ENCODE peak calls at places on chromosome 7, in four cellular contexts. I is brain microvascular endothelial cell; U is myocyte; N is stimulated activated CD4-positive, alpha-beta T cell treated with anti-CD3 and anti-CD28 coated beads, Interleukin-12 subunit alpha, Interleukin-12 subunit beta, amount 100 ng/mL, for 4 hours. P is an unnamed sample.

GRCh38 chr7:84112771-84113170 is 81.8 kb downstream of the SEMA3A start:
- DNase-seq in I (no peak), U (no peak), N (no peak), P (peak; percentile 46)

GRCh38 chr7:20232848-20233247 is 15.7 kb upstream of the MACC1 start:
- DNase-seq in I (no peak), U (no peak), N (no peak), P (no peak)

GRCh38 chr7:92697012-92697411 is 106.8 kb upstream of the FAM133B start:
- DNase-seq in I (no peak), U (peak; percentile 22), N (no peak), P (no peak)

GRCh38 chr7:32206987-32207386 is 136.8 kb upstream of the PDE1C start:
- DNase-seq in I (peak; percentile 17), U (peak; percentile 24), N (no peak), P (peak; percentile 42)

GRCh38 chr7:131424219-131424822 is 96.6 kb downstream of the MKLN1 start:
- DNase-seq in I (peak; percentile 28), U (peak; percentile 44), N (no peak), P (peak; percentile 80)

GRCh38 chr7:157517782-157518513 is 181.1 kb downstream of the DNAJB6 start:
- DNase-seq in I (no peak), U (no peak), N (no peak), P (no peak)

GRCh38 chr7:149686001-149686400 is 87.4 kb downstream of the ZNF467 start:
- DNase-seq in I (peak; percentile 15), U (peak; percentile 36), N (no peak), P (peak; percentile 78)

GRCh38 chr7:140284062-140284461 is 107.3 kb upstream of the KDM7A start:
- DNase-seq in I (no peak), U (no peak), N (no peak), P (no peak)

GRCh38 chr7:43220250-43220649 is 107.8 kb downstream of the HECW1 start:
- DNase-seq in I (peak; percentile 96), U (no peak), N (no peak), P (no peak)

GRCh38 chr7:151063212-151063561 is 3.8 kb downstream of the SLC4A2 start:
- DNase-seq in I (no peak), U (peak; percentile 96), N (no peak), P (peak; percentile 49)

GRCh38 chr7:43166686-43167085 is 54.2 kb downstream of the HECW1 start:
- DNase-seq in I (no peak), U (peak; percentile 11), N (no peak), P (no peak)

P was measured in adipocyte.